ENCODE peak calls at places on chromosomes 5 and 9, in seven cellular contexts. F is upper lobe of left lung, D is transverse colon, Q is breast epithelium, R is esophagus squamous epithelium, Y is adrenal gland, O is prostate gland. P is an unnamed sample.
A peak's percentile ranks its signal among the peaks of the same experiment; 100 is the strongest.

GRCh38 chr5:144369001-144369400 is 198.3 kb downstream of the KCTD16 start:
- DNase-seq in Y (no peak), F (no peak), Q (no peak), O (no peak), R (no peak), D (no peak), P (no peak)

GRCh38 chr9:116336133-116336862 is 182.7 kb downstream of the PAPPA start:
- DNase-seq in Y (no peak), R (no peak), F (no peak), D (no peak), Q (no peak), O (no peak), P (no peak)

GRCh38 chr5:159897786-159898393 is 18.4 kb upstream of the ADRA1B start:
- DNase-seq in D (no peak), Q (no peak), Y (no peak), F (peak; percentile 61), O (no peak), R (no peak), P (no peak)

GRCh38 chr9:69130456-69131441 is 43.3 kb upstream of the TJP2 start:
- DNase-seq in O (no peak), F (peak; percentile 17), Q (no peak), R (no peak), D (no peak), Y (peak; percentile 65), P (no peak)

GRCh38 chr5:73028991-73029540 is 73.2 kb downstream of the FCHO2 start:
- DNase-seq in O (no peak), Y (no peak), F (no peak), D (no peak), Q (no peak), R (no peak), P (no peak)

GRCh38 chr9:134709512-134710270 is 68.1 kb downstream of the COL5A1 start:
- DNase-seq in R (no peak), Y (no peak), F (no peak), O (no peak), Q (no peak), D (no peak), P (no peak)

GRCh38 chr5:166856771-166857170 is 1434.7 kb upstream of the WWC1 start:
- DNase-seq in Q (no peak), R (no peak), D (no peak), Y (no peak), F (no peak), O (no peak), P (no peak)

GRCh38 chr5:35202319-35203111 is 27.8 kb downstream of the PRLR start:
- DNase-seq in F (peak; percentile 66), O (no peak), Q (no peak), R (no peak), Y (peak; percentile 62), D (peak; percentile 51), P (peak; percentile 85)

GRCh38 chr9:36142510-36143161 is 6.1 kb downstream of the GLIPR2 start:
- DNase-seq in Q (no peak), D (peak; percentile 42), O (no peak), Y (peak; percentile 62), R (no peak), F (no peak), P (no peak)

GRCh38 chr9:126838895-126839294 is 21.5 kb upstream of the ZBTB34 start:
- DNase-seq in Q (no peak), Y (no peak), O (no peak), R (no peak), F (no peak), D (no peak), P (no peak)

GRCh38 chr9:1939926-1940368 is 75.2 kb upstream of the SMARCA2 start:
- DNase-seq in O (no peak), D (peak; percentile 22), F (peak; percentile 24), R (no peak), Y (peak; percentile 14), Q (no peak), P (no peak)

GRCh38 chr5:66239034-66239433 is 94.9 kb downstream of the SREK1 start:
- DNase-seq in R (no peak), Q (no peak), F (no peak), Y (no peak), D (no peak), O (no peak), P (no peak)

GRCh38 chr9:81344366-81344765 is 345.0 kb downstream of the TLE1 start:
- DNase-seq in Q (no peak), Y (no peak), R (no peak), O (no peak), D (no peak), F (no peak), P (no peak)

GRCh38 chr5:77844408-77845272 is 68.5 kb upstream of the TBCA start:
- DNase-seq in O (no peak), R (no peak), F (no peak), Q (no peak), D (no peak), Y (no peak), P (no peak)

GRCh38 chr9:98565152-98566135 is 143.3 kb downstream of the GABBR2 start:
- DNase-seq in O (no peak), D (no peak), Y (no peak), F (no peak), R (no peak), Q (no peak), P (no peak)

GRCh38 chr5:6812091-6812490 is 98.9 kb downstream of the TENT4A start:
- DNase-seq in D (no peak), O (no peak), Y (no peak), Q (no peak), F (no peak), R (no peak), P (no peak)

GRCh38 chr5:51378778-51379652 is 4.2 kb upstream of the ISL1 start:
- DNase-seq in Q (no peak), D (no peak), O (no peak), Y (peak; percentile 10), F (no peak), R (no peak), P (no peak)

GRCh38 chr5:84487963-84488362 is 103.3 kb upstream of the EDIL3 start:
- DNase-seq in O (no peak), R (no peak), Y (peak; percentile 5), D (no peak), F (no peak), Q (no peak), P (no peak)

GRCh38 chr9:69900406-69900805 is 79.8 kb downstream of the CFAP95 start:
- DNase-seq in D (no peak), Y (no peak), O (no peak), F (no peak), Q (no peak), R (no peak), P (no peak)

GRCh38 chr5:33501899-33502298 is 61.1 kb downstream of the TARS1 start:
- DNase-seq in O (no peak), Y (no peak), D (no peak), Q (no peak), F (no peak), R (no peak), P (no peak)

GRCh38 chr9:102950341-102950740 is 44.8 kb upstream of the CYLC2 start:
- DNase-seq in R (no peak), Y (no peak), Q (no peak), F (no peak), O (no peak), D (no peak), P (no peak)

GRCh38 chr9:124286292-124286931 is 28.7 kb downstream of the NEK6 start:
- DNase-seq in Q (no peak), Y (peak; percentile 21), D (peak; percentile 81), F (peak; percentile 80), O (no peak), R (no peak), P (peak; percentile 87)

GRCh38 chr9:107866912-107867311 is 377.3 kb upstream of the KLF4 start:
- DNase-seq in Q (no peak), O (no peak), F (peak; percentile 31), D (no peak), R (no peak), Y (no peak), P (no peak)

GRCh38 chr9:40909821-40910220 is 218.7 kb downstream of the FOXD4L6 start:
- DNase-seq in D (no peak), F (no peak), Y (no peak), O (no peak), R (no peak), Q (no peak), P (no peak)

GRCh38 chr9:32161720-32162119 is 222.7 kb upstream of the ACO1 start:
- DNase-seq in R (no peak), F (no peak), Q (no peak), Y (no peak), D (no peak), O (no peak), P (no peak)

GRCh38 chr9:32968101-32969011 is 33.1 kb downstream of the APTX start:
- DNase-seq in Q (peak; percentile 63), O (peak; percentile 35), D (peak; percentile 47), R (no peak), Y (peak; percentile 71), F (peak; percentile 31), P (peak; percentile 85)

GRCh38 chr5:139689631-139690384 is 41.7 kb downstream of the CXXC5 start:
- DNase-seq in F (no peak), O (no peak), D (peak; percentile 37), Y (peak; percentile 23), R (no peak), Q (no peak), P (peak; percentile 39)

GRCh38 chr5:139687656-139688055 is 39.5 kb downstream of the CXXC5 start:
- DNase-seq in O (no peak), D (no peak), Q (no peak), R (no peak), Y (peak; percentile 58), F (no peak), P (no peak)

GRCh38 chr5:139690385-139691274 is 42.5 kb downstream of the CXXC5 start:
- DNase-seq in R (no peak), D (no peak), Q (no peak), O (no peak), Y (peak; percentile 63), F (no peak), P (no peak)

GRCh38 chr5:139688088-139688702 is 40.0 kb downstream of the CXXC5 start:
- DNase-seq in F (no peak), R (no peak), D (no peak), O (no peak), Y (no peak), Q (no peak), P (no peak)

GRCh38 chr5:139688712-139689413 is 40.7 kb downstream of the CXXC5 start:
- DNase-seq in Y (no peak), R (no peak), O (no peak), D (no peak), Q (no peak), F (no peak), P (no peak)
- H3K4me3 ChIP-seq in Y (no peak overlapping the region), R (no peak overlapping the region), O (no peak overlapping the region), D (no peak overlapping the region), Q (no peak overlapping the region), F (no peak overlapping the region), P (no peak overlapping the region)

GRCh38 chr9:23851024-23851629 is 25.1 kb upstream of the ELAVL2 start:
- DNase-seq in Y (peak; percentile 31), O (no peak), Q (peak; percentile 52), F (no peak), R (no peak), D (peak; percentile 12), P (no peak)
- TF ChIP-seq POLR2A in Y (no peak), O (no peak), Q (no peak), F (no peak), R (no peak), D (no peak), P (no peak)

GRCh38 chr5:175872287-175873089 is 1.1 kb downstream of the CPLX2 start:
- DNase-seq in O (no peak), Q (no peak), Y (no peak), D (no peak), R (no peak), F (peak; percentile 38), P (no peak)
- H3K4me3 ChIP-seq in O (no peak overlapping the region), Q (no peak overlapping the region), Y (no peak overlapping the region), D (no peak overlapping the region), R (no peak overlapping the region), F (peak overlapping the region; percentile 24), P (no peak overlapping the region)

GRCh38 chr5:134411546-134412266 is at the start of gene CDKN2AIPNL:
- DNase-seq in R (peak; percentile 32), Y (peak; percentile 90), F (peak; percentile 94), O (peak; percentile 90), Q (peak; percentile 88), D (peak; percentile 94), P (peak; percentile 91)
- TF ChIP-seq POLR2A in R (peak; percentile 66), Y (peak; percentile 48), F (peak; percentile 78), O (peak; percentile 64), Q (no peak), D (peak; percentile 76), P (peak; percentile 50)